ENCODE peak calls at places on chromosomes 3 and 15, in five cellular contexts. V is mesendoderm, Z is IMR-90, I is H9, U is neuronal stem cell. A is an unnamed sample.

GRCh38 chr15:73897441-73898261 is 24.3 kb downstream of the TBC1D21 start:
- DNase-seq in V (peak), Z (peak), I (peak), U (peak), A (peak)

GRCh38 chr15:33506781-33507180 is 196.0 kb downstream of the RYR3 start:
- DNase-seq in V (peak), Z (peak), I (no peak), U (no peak), A (no peak)

GRCh38 chr3:69330891-69331400 is 54.9 kb downstream of the FRMD4B start:
- DNase-seq in V (peak), Z (no peak), I (no peak), U (no peak), A (no peak)

GRCh38 chr3:40120816-40121215 is 188.7 kb upstream of the EIF1B start:
- DNase-seq in V (no peak), Z (no peak), I (no peak), U (no peak), A (peak)

GRCh38 chr3:81435050-81435449 is 326.4 kb downstream of the GBE1 start:
- DNase-seq in V (no peak), Z (no peak), I (no peak), U (no peak), A (no peak)

GRCh38 chr3:23923786-23924185 is 6.9 kb downstream of the RPL15 start:
- DNase-seq in V (no peak), Z (peak), I (no peak), U (no peak), A (no peak)

GRCh38 chr15:89521605-89522004 is 25.2 kb upstream of the RHCG start:
- DNase-seq in V (no peak), Z (no peak), I (no peak), U (no peak), A (no peak)

GRCh38 chr15:59553879-59554735 is 57.5 kb upstream of the GCNT3 start:
- DNase-seq in V (no peak), Z (no peak), I (no peak), U (no peak), A (peak)

GRCh38 chr3:89713196-89713595 is 605.8 kb downstream of the EPHA3 start:
- DNase-seq in V (no peak), Z (no peak), I (no peak), U (no peak), A (no peak)

GRCh38 chr15:60118564-60119080 is 114.5 kb downstream of the FOXB1 start:
- DNase-seq in V (no peak), Z (no peak), I (peak), U (peak), A (no peak)

GRCh38 chr15:40467260-40467615 is 3.5 kb upstream of the CHST14 start:
- DNase-seq in V (no peak), Z (no peak), I (no peak), U (no peak), A (no peak)

GRCh38 chr3:29581311-29581710 is 300.4 kb downstream of the RBMS3 start:
- DNase-seq in V (no peak), Z (peak), I (no peak), U (no peak), A (no peak)

GRCh38 chr3:139312959-139313358 is 30.9 kb upstream of the MRPS22 start:
- DNase-seq in V (peak), Z (peak), I (no peak), U (no peak), A (peak)

GRCh38 chr15:51103330-51103729 is 8.6 kb upstream of the TNFAIP8L3 start:
- DNase-seq in V (no peak), Z (peak), I (no peak), U (no peak), A (peak)

GRCh38 chr3:57974796-57975388 is 33.3 kb upstream of the FLNB start:
- DNase-seq in V (peak), Z (peak), I (no peak), U (no peak), A (peak)

GRCh38 chr3:65927576-65927975 is 111.1 kb downstream of the MAGI1 start:
- DNase-seq in V (peak), Z (peak), I (no peak), U (no peak), A (no peak)

GRCh38 chr3:60301142-60301541 is 950.1 kb downstream of the FHIT start:
- DNase-seq in V (no peak), Z (peak), I (no peak), U (no peak), A (peak)

GRCh38 chr3:129305592-129306091 is 27.0 kb downstream of the HMCES start:
- DNase-seq in V (peak), Z (peak), I (peak), U (peak), A (peak)

GRCh38 chr3:124666067-124666466 is 64.2 kb upstream of the UMPS start:
- DNase-seq in V (no peak), Z (no peak), I (no peak), U (no peak), A (no peak)

GRCh38 chr15:23690450-23690852 is 3.3 kb upstream of the NDN start:
- DNase-seq in V (peak), Z (peak), I (peak), U (peak), A (peak)

GRCh38 chr3:114850913-114851312 is 296.2 kb downstream of the ZBTB20 start:
- DNase-seq in V (no peak), Z (peak), I (no peak), U (no peak), A (no peak)

GRCh38 chr15:47331796-47332480 is 385.4 kb upstream of the SEMA6D start:
- DNase-seq in V (peak), Z (peak), I (no peak), U (no peak), A (peak)

GRCh38 chr3:171842864-171843511 is at the start of gene TMEM212:
- DNase-seq in V (peak), Z (peak), I (no peak), U (no peak), A (peak)

GRCh38 chr3:184235381-184236032 is 6.1 kb downstream of the VWA5B2 start:
- DNase-seq in V (no peak), Z (no peak), I (no peak), U (no peak), A (no peak)

GRCh38 chr3:140521751-140522445 is 156.0 kb upstream of the TRIM42 start:
- DNase-seq in V (peak), Z (no peak), I (peak), U (no peak), A (no peak)

GRCh38 chr3:30170681-30171438 is 435.5 kb upstream of the TGFBR2 start:
- DNase-seq in V (no peak), Z (no peak), I (no peak), U (no peak), A (no peak)

GRCh38 chr3:32859604-32860237 is 41.9 kb downstream of the TRIM71 start:
- DNase-seq in V (no peak), Z (no peak), I (no peak), U (no peak), A (no peak)

GRCh38 chr3:65335587-65335986 is 647.8 kb upstream of the ADAMTS9 start:
- DNase-seq in V (no peak), Z (no peak), I (no peak), U (no peak), A (no peak)

GRCh38 chr3:170690133-170690981 is 104.5 kb upstream of the SLC7A14 start:
- DNase-seq in V (peak), Z (peak), I (peak), U (peak), A (peak)

GRCh38 chr3:77038928-77039605 is 832 bp upstream of the ROBO2 start:
- DNase-seq in V (peak), Z (peak), I (peak), U (peak), A (peak)

GRCh38 chr3:77041156-77041696 is 1.3 kb downstream of the ROBO2 start:
- DNase-seq in V (no peak), Z (no peak), I (no peak), U (no peak), A (no peak)

GRCh38 chr3:77042892-77043291 is 3.0 kb downstream of the ROBO2 start:
- DNase-seq in V (peak), Z (no peak), I (no peak), U (no peak), A (no peak)

GRCh38 chr3:77039606-77040553 is at the start of gene ROBO2:
- DNase-seq in V (peak), Z (peak), I (peak), U (peak), A (peak)

GRCh38 chr3:77041756-77042155 is 1.9 kb downstream of the ROBO2 start:
- DNase-seq in V (no peak), Z (no peak), I (no peak), U (no peak), A (no peak)
- H2AK5ac ChIP-seq in V (no peak), Z (no peak), I (no peak), U (no peak), A (no peak)

DNA sequence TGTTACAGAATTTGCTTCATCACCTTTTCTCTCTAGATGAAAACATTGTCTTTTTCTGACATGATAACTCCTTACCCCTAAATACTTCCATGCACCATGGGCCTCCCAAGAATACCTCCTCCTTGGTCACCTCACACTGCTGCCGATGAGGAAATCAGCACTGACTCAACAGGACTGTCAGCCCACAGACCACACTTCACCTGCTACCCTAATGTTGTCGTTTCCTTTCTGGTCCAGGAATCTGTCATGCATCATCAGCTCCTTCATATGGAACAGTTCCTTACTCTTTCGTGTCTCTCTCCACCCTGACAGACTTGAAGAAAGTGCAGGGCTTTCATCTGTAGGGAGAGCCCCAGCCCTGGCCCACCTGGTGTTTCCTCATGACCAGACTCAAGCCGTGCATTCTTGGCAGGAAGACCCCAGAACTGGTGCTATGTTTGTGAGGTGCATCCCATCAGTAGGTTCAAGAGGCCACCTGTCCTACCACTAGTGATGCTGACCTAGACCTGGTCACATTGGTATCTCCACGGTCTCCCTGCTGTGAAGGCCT is 41.1 kb upstream of the PLXNA1 start:
- DNase-seq in V (no peak), Z (peak), I (no peak), U (no peak), A (no peak)
- H2BK15ac ChIP-seq in V (no peak), Z (no peak), I (no peak), U (no peak), A (no peak)

GRCh38 chr3:128281461-128282367 is 128.4 kb downstream of the EEFSEC start:
- DNase-seq in V (no peak), Z (no peak), I (no peak), U (no peak), A (no peak)
- H2AK5ac ChIP-seq in V (no peak), Z (no peak), I (no peak), U (peak), A (no peak)

GRCh38 chr15:68318008-68318835 is 40.7 kb downstream of the FEM1B start:
- DNase-seq in V (no peak), Z (no peak), I (no peak), U (no peak), A (no peak)

GRCh38 chr15:68315495-68316007 is 38.0 kb downstream of the FEM1B start:
- DNase-seq in V (peak), Z (peak), I (peak), U (no peak), A (no peak)

GRCh38 chr15:68316061-68316804 is 38.7 kb downstream of the FEM1B start:
- DNase-seq in V (peak), Z (no peak), I (peak), U (no peak), A (no peak)

GRCh38 chr15:68318931-68319909 is 41.7 kb downstream of the FEM1B start:
- DNase-seq in V (no peak), Z (no peak), I (no peak), U (no peak), A (no peak)

GRCh38 chr15:68317281-68318007 is 39.9 kb downstream of the FEM1B start:
- DNase-seq in V (no peak), Z (no peak), I (peak), U (no peak), A (no peak)
- H2BK15ac ChIP-seq in V (no peak), Z (no peak), I (no peak), U (peak), A (no peak)

GRCh38 chr3:10394491-10395025 is 73.6 kb upstream of the SEC13 start:
- DNase-seq in V (no peak), Z (no peak), I (no peak), U (no peak), A (no peak)

GRCh38 chr3:10396931-10397330 is 76.0 kb upstream of the SEC13 start:
- DNase-seq in V (no peak), Z (no peak), I (no peak), U (no peak), A (no peak)

GRCh38 chr3:10395671-10396070 is 74.8 kb upstream of the SEC13 start:
- DNase-seq in V (no peak), Z (no peak), I (no peak), U (no peak), A (no peak)

GRCh38 chr3:10395196-10395595 is 74.3 kb upstream of the SEC13 start:
- DNase-seq in V (no peak), Z (no peak), I (peak), U (no peak), A (no peak)

GRCh38 chr3:10396083-10396482 is 75.2 kb upstream of the SEC13 start:
- DNase-seq in V (no peak), Z (no peak), I (no peak), U (no peak), A (no peak)
- H2AK5ac ChIP-seq in V (no peak), Z (no peak), I (no peak), U (no peak), A (no peak)